ENCODE peak calls at places on chromosomes 7 and 10, in seven cellular contexts. K, S, J, R, B, C and L are unnamed samples.
A peak's percentile ranks its signal among the peaks of the same experiment; 100 is the strongest.

GRCh38 chr10:122267849-122268737 is 3.0 kb upstream of the BTBD16 start:
- DNase-seq in K (peak; percentile 40), S (peak; percentile 20), J (peak; percentile 44), R (peak; percentile 54), B (peak; percentile 63), C (peak; percentile 81), L (peak; percentile 77)

GRCh38 chr10:71801357-71801756 is 28.0 kb upstream of the VSIR start:
- DNase-seq in K (no peak), S (no peak), J (no peak), R (no peak), B (no peak), C (no peak), L (no peak)

GRCh38 chr7:150973571-150974451 is 4.3 kb downstream of the KCNH2 start:
- DNase-seq in K (no peak), S (peak; percentile 13), J (peak; percentile 76), R (peak; percentile 24), B (no peak), C (peak; percentile 12), L (no peak)

GRCh38 chr10:52030051-52030867 is 283.8 kb upstream of the DKK1 start:
- DNase-seq in K (no peak), S (no peak), J (no peak), R (no peak), B (no peak), C (no peak), L (no peak)

GRCh38 chr10:84214612-84215235 is 10.6 kb downstream of the LRIT2 start:
- DNase-seq in K (no peak), S (peak; percentile 24), J (no peak), R (peak; percentile 46), B (no peak), C (peak; percentile 57), L (peak; percentile 16)

GRCh38 chr7:134188311-134188710 is 61.2 kb downstream of the LRGUK start:
- DNase-seq in K (no peak), S (peak; percentile 67), J (no peak), R (peak; percentile 68), B (no peak), C (no peak), L (no peak)

GRCh38 chr7:82443801-82444219 is 233 bp upstream of the CACNA2D1 start:
- DNase-seq in K (peak; percentile 86), S (peak; percentile 22), J (peak; percentile 92), R (peak; percentile 31), B (peak; percentile 58), C (peak; percentile 88), L (peak; percentile 82)

GRCh38 chr7:33926535-33926934 is 21.2 kb downstream of the BMPER start:
- DNase-seq in K (no peak), S (no peak), J (no peak), R (no peak), B (no peak), C (no peak), L (no peak)

GRCh38 chr10:88037623-88038022 is 174.2 kb downstream of the PTEN start:
- DNase-seq in K (no peak), S (no peak), J (no peak), R (no peak), B (no peak), C (no peak), L (no peak)

GRCh38 chr7:111041577-111041976 is 49.4 kb upstream of the LRRN3 start:
- DNase-seq in K (no peak), S (peak; percentile 68), J (no peak), R (peak; percentile 69), B (no peak), C (no peak), L (no peak)

GRCh38 chr10:24701447-24701846 is 22.2 kb downstream of the ARHGAP21 start:
- DNase-seq in K (no peak), S (no peak), J (no peak), R (no peak), B (no peak), C (no peak), L (no peak)

GRCh38 chr10:110522365-110522988 is 24.8 kb downstream of the DUSP5 start:
- DNase-seq in K (no peak), S (peak; percentile 30), J (no peak), R (no peak), B (no peak), C (no peak), L (no peak)

GRCh38 chr10:51879238-51879637 is 179.8 kb upstream of the CSTF2T start:
- DNase-seq in K (peak; percentile 18), S (peak; percentile 100), J (no peak), R (peak; percentile 99), B (no peak), C (no peak), L (no peak)

GRCh38 chr10:46299531-46300366 is 13.0 kb downstream of the ANTXRL start:
- DNase-seq in K (no peak), S (no peak), J (no peak), R (no peak), B (peak; percentile 46), C (peak; percentile 59), L (peak; percentile 34)

GRCh38 chr7:128099204-128099671 is 68.0 kb upstream of the LRRC4 start:
- DNase-seq in K (no peak), S (peak; percentile 64), J (no peak), R (peak; percentile 84), B (no peak), C (no peak), L (no peak)

GRCh38 chr10:59625842-59626522 is 83.7 kb downstream of the SLC16A9 start:
- DNase-seq in K (no peak), S (peak; percentile 63), J (no peak), R (peak; percentile 77), B (no peak), C (peak; percentile 32), L (peak; percentile 47)

GRCh38 chr10:73060738-73061635 is 35.7 kb downstream of the P4HA1 start:
- DNase-seq in K (no peak), S (peak; percentile 61), J (no peak), R (peak; percentile 54), B (no peak), C (no peak), L (no peak)
- TF ChIP-seq CTCF in K (peak; percentile 33), S (peak; percentile 36), J (peak; percentile 27), R (peak; percentile 52), B (peak; percentile 36), C (peak; percentile 40), L (no peak)

GRCh38 chr7:39746162-39746782 is 122.9 kb downstream of the RALA start:
- DNase-seq in K (peak; percentile 74), S (peak; percentile 66), J (no peak), R (peak; percentile 85), B (peak; percentile 67), C (peak; percentile 82), L (peak; percentile 67)

GRCh38 chr7:39744620-39745019 is 121.2 kb downstream of the RALA start:
- DNase-seq in K (no peak), S (no peak), J (no peak), R (no peak), B (no peak), C (no peak), L (no peak)

GRCh38 chr7:39745320-39745719 is 121.9 kb downstream of the RALA start:
- DNase-seq in K (no peak), S (no peak), J (no peak), R (no peak), B (no peak), C (no peak), L (no peak)

DNA sequence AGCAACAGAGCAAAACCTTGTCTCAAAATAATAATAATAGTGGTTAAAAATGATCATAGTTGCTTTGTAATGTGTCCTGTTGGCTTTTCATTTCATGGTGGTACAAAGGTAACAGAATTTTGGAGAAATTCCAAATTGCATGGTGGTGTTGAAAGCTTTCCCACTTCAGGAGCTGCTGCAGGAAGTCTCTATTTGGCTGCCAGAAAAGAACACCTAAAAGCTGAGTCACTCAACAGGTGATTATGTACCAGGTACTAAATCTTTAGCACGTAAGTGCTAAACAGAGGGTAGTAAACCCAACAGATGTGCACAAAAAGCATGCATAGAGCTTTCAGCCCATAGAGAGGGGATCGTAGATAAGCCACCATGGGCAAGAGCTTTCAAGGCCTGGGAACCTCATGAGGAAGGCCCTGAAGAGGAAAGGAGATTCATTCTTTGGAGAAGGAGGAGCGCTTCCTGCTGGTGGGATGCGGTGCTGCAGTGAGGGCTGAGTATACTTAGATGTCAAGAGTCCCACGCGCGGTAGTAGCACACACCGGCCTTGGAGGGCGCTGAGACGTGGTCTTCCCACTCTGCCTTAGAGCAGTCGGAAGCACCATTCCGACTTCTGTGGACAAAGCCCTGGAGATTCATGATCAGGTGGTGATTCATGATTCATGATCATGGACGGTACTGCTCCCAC is 118.7 kb downstream of the RALA start:
- DNase-seq in K (no peak), S (peak; percentile 83), J (peak; percentile 82), R (peak; percentile 79), B (no peak), C (peak; percentile 54), L (peak; percentile 46)
- TF ChIP-seq CTCF in K (peak; percentile 36), S (peak; percentile 61), J (peak; percentile 24), R (peak; percentile 51), B (peak; percentile 18), C (peak; percentile 49), L (peak; percentile 43)

GRCh38 chr7:90836937-90837336 is 240.8 kb downstream of the CDK14 start:
- DNase-seq in K (no peak), S (no peak), J (no peak), R (no peak), B (no peak), C (no peak), L (no peak)

GRCh38 chr7:90839892-90840291 is 243.8 kb downstream of the CDK14 start:
- DNase-seq in K (no peak), S (no peak), J (no peak), R (no peak), B (no peak), C (no peak), L (no peak)

GRCh38 chr7:90841759-90842429 is 245.8 kb downstream of the CDK14 start:
- DNase-seq in K (no peak), S (no peak), J (no peak), R (no peak), B (no peak), C (no peak), L (no peak)

GRCh38 chr7:90835861-90836260 is 239.7 kb downstream of the CDK14 start:
- DNase-seq in K (no peak), S (peak; percentile 59), J (no peak), R (peak; percentile 50), B (no peak), C (no peak), L (no peak)

DNA sequence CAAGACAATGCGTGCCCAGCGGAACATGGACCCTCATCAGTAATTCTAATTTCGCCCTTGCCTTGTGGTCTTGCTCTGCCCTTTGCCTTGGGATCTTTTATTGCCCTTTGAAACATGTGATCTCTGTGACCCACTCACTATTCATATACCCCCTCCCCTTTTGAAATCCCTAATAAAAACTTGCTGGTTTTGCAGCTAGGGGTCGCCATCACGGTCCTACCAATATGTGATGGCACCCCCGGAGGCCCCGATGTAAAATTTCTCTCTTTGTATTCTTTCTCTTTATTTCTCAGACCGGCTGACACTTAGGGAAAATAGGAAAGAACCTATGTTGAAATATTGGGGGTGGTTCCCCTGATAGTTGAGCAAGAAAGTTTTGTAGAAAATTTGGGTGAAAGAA is 242.7 kb downstream of the CDK14 start:
- DNase-seq in K (no peak), S (no peak), J (no peak), R (no peak), B (no peak), C (no peak), L (no peak)
- TF ChIP-seq CTCF in K (no peak), S (no peak), J (no peak), R (no peak), B (no peak), C (no peak), L (no peak)

DNA sequence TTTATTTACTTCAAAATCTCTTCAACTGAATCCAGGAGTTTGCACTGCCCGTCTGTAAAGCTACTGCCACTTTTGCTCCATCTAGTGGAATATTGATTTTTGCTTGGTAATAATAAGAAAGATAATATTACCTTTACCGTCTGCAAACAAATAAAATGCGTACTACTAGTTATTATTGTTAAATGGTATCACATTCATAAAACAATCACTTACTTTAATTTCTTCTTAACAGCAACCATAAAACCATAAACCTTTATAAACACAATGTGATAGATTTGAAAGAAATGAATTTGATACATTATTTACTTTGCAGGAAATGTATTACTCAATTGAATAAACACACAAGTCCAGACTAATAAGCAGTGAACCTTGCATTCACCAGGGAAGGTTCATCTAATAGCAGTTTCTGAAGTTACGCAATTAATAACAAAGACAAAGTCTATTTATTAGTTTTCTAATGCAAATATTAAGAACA is 6.4 kb downstream of the AGMO start:
- DNase-seq in K (no peak), S (peak; percentile 91), J (no peak), R (peak; percentile 81), B (no peak), C (no peak), L (no peak)
- TF ChIP-seq CTCF in K (peak; percentile 14), S (peak; percentile 6), J (no peak), R (peak; percentile 28), B (peak; percentile 7), C (no peak), L (no peak)